ENCODE peak calls at places on chromosomes 5 and 9, in four cellular contexts. One of them, this sample, is unnamed. For H3K36me3, the result is how much of the 10 kb centered on the place peaks cover.

GRCh38 chr9:19665146-19665863 is 123.5 kb downstream of the SLC24A2 start:
- DNase-seq in colonic mucosa: no peak
- DNase-seq in naive thymus-derived CD4-positive, alpha-beta T cell: no peak
- DNase-seq in prostate gland: no peak
- DNase-seq in this sample: no peak

GRCh38 chr9:15374825-15375224 is 47.9 kb upstream of the SNAPC3 start:
- DNase-seq in colonic mucosa: no peak
- DNase-seq in prostate gland: no peak
- DNase-seq in naive thymus-derived CD4-positive, alpha-beta T cell: no peak
- DNase-seq in this sample: no peak

GRCh38 chr5:133147815-133148634 is 96.2 kb downstream of the HSPA4 start:
- DNase-seq in colonic mucosa: no peak
- DNase-seq in naive thymus-derived CD4-positive, alpha-beta T cell: peak
- DNase-seq in prostate gland: no peak
- DNase-seq in this sample: no peak

GRCh38 chr9:121720992-121721350 is 69.5 kb downstream of the DAB2IP start:
- DNase-seq in prostate gland: no peak
- DNase-seq in naive thymus-derived CD4-positive, alpha-beta T cell: no peak
- DNase-seq in colonic mucosa: no peak
- DNase-seq in this sample: no peak

GRCh38 chr5:33408816-33409215 is 31.9 kb upstream of the TARS1 start:
- DNase-seq in colonic mucosa: no peak
- DNase-seq in naive thymus-derived CD4-positive, alpha-beta T cell: no peak
- DNase-seq in prostate gland: no peak
- DNase-seq in this sample: no peak

GRCh38 chr9:9921771-9922170 is 691.0 kb downstream of the PTPRD start:
- DNase-seq in prostate gland: no peak
- DNase-seq in colonic mucosa: no peak
- DNase-seq in naive thymus-derived CD4-positive, alpha-beta T cell: no peak
- DNase-seq in this sample: no peak

GRCh38 chr9:136769710-136770191 is 5.4 kb upstream of the LCN15 start:
- DNase-seq in colonic mucosa: peak
- DNase-seq in naive thymus-derived CD4-positive, alpha-beta T cell: peak
- DNase-seq in prostate gland: no peak
- DNase-seq in this sample: peak

GRCh38 chr9:124621371-124622328 is 114.5 kb upstream of the NR5A1 start:
- DNase-seq in naive thymus-derived CD4-positive, alpha-beta T cell: no peak
- DNase-seq in prostate gland: no peak
- DNase-seq in colonic mucosa: no peak
- DNase-seq in this sample: no peak

GRCh38 chr5:6717247-6717646 is 4.0 kb downstream of the TENT4A start:
- DNase-seq in prostate gland: no peak
- DNase-seq in colonic mucosa: peak
- DNase-seq in naive thymus-derived CD4-positive, alpha-beta T cell: no peak
- DNase-seq in this sample: no peak

GRCh38 chr5:155564541-155564940 is 551.0 kb downstream of the KIF4B start:
- DNase-seq in naive thymus-derived CD4-positive, alpha-beta T cell: no peak
- DNase-seq in colonic mucosa: no peak
- DNase-seq in prostate gland: no peak
- DNase-seq in this sample: no peak

DNA sequence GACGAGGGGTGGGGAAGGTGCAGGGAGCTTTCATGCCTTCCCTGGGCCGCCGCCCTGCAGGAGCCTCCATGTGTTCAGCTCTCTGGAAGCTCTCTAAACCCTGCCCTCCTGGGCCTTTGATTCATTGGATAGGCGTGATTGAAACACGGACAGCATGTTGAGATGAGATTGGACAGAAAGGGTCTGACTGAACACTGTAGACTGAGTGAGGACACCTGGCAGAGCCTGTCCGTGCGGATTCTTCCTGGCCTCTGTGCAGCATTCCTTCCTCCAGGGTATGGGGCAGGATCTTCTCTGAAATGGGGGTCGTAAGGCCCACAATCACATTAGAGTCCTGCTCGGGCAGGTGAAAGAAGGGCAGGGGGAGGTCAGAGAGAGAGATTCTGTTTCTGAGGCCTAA is 12.8 kb downstream of the RPL12 start:
- DNase-seq in colonic mucosa: no peak
- DNase-seq in naive thymus-derived CD4-positive, alpha-beta T cell: no peak
- DNase-seq in prostate gland: no peak
- DNase-seq in this sample: no peak
- H3K36me3 ChIP-seq in colonic mucosa: under half
- H3K36me3 ChIP-seq in naive thymus-derived CD4-positive, alpha-beta T cell: under half
- H3K36me3 ChIP-seq in prostate gland: under half
- H3K36me3 ChIP-seq in this sample: half or more

GRCh38 chr5:10759111-10759510 is 1.9 kb downstream of the DAP start:
- DNase-seq in colonic mucosa: peak
- DNase-seq in prostate gland: no peak
- DNase-seq in naive thymus-derived CD4-positive, alpha-beta T cell: no peak
- DNase-seq in this sample: no peak

GRCh38 chr5:10757043-10757442 is 4.0 kb downstream of the DAP start:
- DNase-seq in colonic mucosa: no peak
- DNase-seq in prostate gland: no peak
- DNase-seq in naive thymus-derived CD4-positive, alpha-beta T cell: no peak
- DNase-seq in this sample: no peak

GRCh38 chr5:10753178-10753577 is 7.9 kb downstream of the DAP start:
- DNase-seq in naive thymus-derived CD4-positive, alpha-beta T cell: no peak
- DNase-seq in prostate gland: no peak
- DNase-seq in colonic mucosa: no peak
- DNase-seq in this sample: no peak

GRCh38 chr5:10760033-10760975 is 730 bp downstream of the DAP start:
- DNase-seq in prostate gland: peak
- DNase-seq in naive thymus-derived CD4-positive, alpha-beta T cell: no peak
- DNase-seq in colonic mucosa: peak
- DNase-seq in this sample: peak

GRCh38 chr5:10756539-10756938 is 4.5 kb downstream of the DAP start:
- DNase-seq in colonic mucosa: no peak
- DNase-seq in naive thymus-derived CD4-positive, alpha-beta T cell: no peak
- DNase-seq in prostate gland: no peak
- DNase-seq in this sample: no peak
- H3K36me3 ChIP-seq in colonic mucosa: under half
- H3K36me3 ChIP-seq in naive thymus-derived CD4-positive, alpha-beta T cell: under half
- H3K36me3 ChIP-seq in prostate gland: under half
- H3K36me3 ChIP-seq in this sample: under half

DNA sequence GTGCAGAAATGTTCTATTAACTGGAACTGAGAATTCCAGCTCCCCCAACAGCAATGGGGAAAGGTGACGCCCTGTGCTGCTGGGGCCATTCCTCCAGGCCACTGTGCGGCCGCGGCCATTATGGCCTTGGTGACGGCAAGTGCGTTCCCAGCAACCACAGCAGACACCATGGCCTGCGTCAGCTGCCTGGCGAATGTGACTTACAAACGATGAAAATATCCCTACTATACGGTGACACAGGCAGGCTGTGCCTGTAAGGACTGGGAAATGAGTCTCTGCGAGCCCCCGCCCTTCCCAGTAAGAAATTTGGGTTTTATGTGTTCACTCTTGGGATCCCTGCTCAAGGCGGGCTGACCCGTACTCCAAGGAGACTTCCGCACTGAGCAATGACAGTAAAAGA is 20.6 kb downstream of the CLPTM1L start:
- DNase-seq in colonic mucosa: no peak
- DNase-seq in prostate gland: no peak
- DNase-seq in naive thymus-derived CD4-positive, alpha-beta T cell: no peak
- DNase-seq in this sample: no peak
- H3K36me3 ChIP-seq in colonic mucosa: under half
- H3K36me3 ChIP-seq in prostate gland: under half
- H3K36me3 ChIP-seq in naive thymus-derived CD4-positive, alpha-beta T cell: under half
- H3K36me3 ChIP-seq in this sample: half or more

DNA sequence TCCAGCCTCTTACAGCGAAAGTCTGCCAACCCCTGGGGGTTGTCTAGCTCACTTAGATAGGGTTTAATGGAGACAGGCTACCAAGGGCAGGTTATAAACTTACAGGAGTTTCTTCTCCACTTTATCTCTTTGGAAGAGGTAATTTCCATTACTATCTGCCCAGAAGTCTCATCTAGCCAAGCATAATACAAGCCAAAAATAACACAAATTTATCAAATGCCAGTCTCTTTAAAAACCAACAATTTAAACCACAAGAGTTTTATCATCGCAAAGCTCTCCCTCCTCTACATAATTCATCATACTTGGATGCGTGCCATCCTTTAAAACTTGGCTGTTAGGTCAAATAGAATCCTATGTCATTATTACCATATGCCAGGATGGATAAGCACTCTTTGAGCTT is 6.2 kb downstream of the RBM22 start:
- DNase-seq in naive thymus-derived CD4-positive, alpha-beta T cell: no peak
- DNase-seq in colonic mucosa: no peak
- DNase-seq in prostate gland: no peak
- DNase-seq in this sample: no peak
- H3K36me3 ChIP-seq in naive thymus-derived CD4-positive, alpha-beta T cell: half or more
- H3K36me3 ChIP-seq in colonic mucosa: under half
- H3K36me3 ChIP-seq in prostate gland: under half
- H3K36me3 ChIP-seq in this sample: half or more

GRCh38 chr9:92292338-92293074 is 991 bp downstream of the IARS1 start:
- DNase-seq in naive thymus-derived CD4-positive, alpha-beta T cell: no peak
- DNase-seq in prostate gland: no peak
- DNase-seq in colonic mucosa: no peak
- DNase-seq in this sample: peak
- H3K36me3 ChIP-seq in naive thymus-derived CD4-positive, alpha-beta T cell: under half
- H3K36me3 ChIP-seq in prostate gland: under half
- H3K36me3 ChIP-seq in colonic mucosa: under half
- H3K36me3 ChIP-seq in this sample: half or more